ENCODE peak calls at places on chromosome X, in six cellular contexts. A is endothelial cell of umbilical vein, G is K562, J is HepG2, H is A549, L is GM12878. Y is an unnamed sample.

GRCh38 chrX:41350976-41351569 is 17.1 kb downstream of the DDX3X start:
- DNase-seq in A (peak; percentile 14), G (peak; percentile 14), J (no peak), H (no peak), L (no peak), Y (peak; percentile 25)

GRCh38 chrX:74246524-74246923 is 57.5 kb upstream of the ZCCHC13 start:
- DNase-seq in A (no peak), G (no peak), J (no peak), H (peak; percentile 27), L (no peak), Y (peak; percentile 21)

GRCh38 chrX:106726485-106727437 is at the start of gene RNF128:
- DNase-seq in A (no peak), G (no peak), J (peak; percentile 66), H (peak; percentile 24), L (no peak), Y (no peak)

GRCh38 chrX:118552501-118552900 is 56.9 kb downstream of the DOCK11 start:
- DNase-seq in A (no peak), G (no peak), J (no peak), H (peak; percentile 10), L (no peak), Y (peak; percentile 27)

GRCh38 chrX:66030505-66031317 is 9.2 kb downstream of the VSIG4 start:
- DNase-seq in A (peak; percentile 1), G (peak; percentile 82), J (peak; percentile 0), H (no peak), L (no peak), Y (peak; percentile 72)

GRCh38 chrX:63917296-63917695 is 132.3 kb upstream of the ARHGEF9 start:
- DNase-seq in A (no peak), G (no peak), J (no peak), H (no peak), L (no peak), Y (no peak)

GRCh38 chrX:23434356-23434884 is 99.8 kb downstream of the PTCHD1 start:
- DNase-seq in A (no peak), G (no peak), J (no peak), H (no peak), L (no peak), Y (no peak)

GRCh38 chrX:77917294-77917933 is 6.9 kb downstream of the ATP7A start:
- DNase-seq in A (peak; percentile 7), G (no peak), J (no peak), H (no peak), L (no peak), Y (no peak)

GRCh38 chrX:27590044-27590443 is at the start of gene DCAF8L2:
- DNase-seq in A (no peak), G (no peak), J (no peak), H (no peak), L (no peak), Y (no peak)

GRCh38 chrX:151753313-151754041 is 18.9 kb downstream of the CNGA2 start:
- DNase-seq in A (peak; percentile 49), G (peak; percentile 69), J (peak; percentile 13), H (peak; percentile 50), L (no peak), Y (peak; percentile 52)

GRCh38 chrX:103397707-103398106 is 21.4 kb downstream of the BEX3 start:
- DNase-seq in A (no peak), G (no peak), J (no peak), H (no peak), L (no peak), Y (no peak)

GRCh38 chrX:9464435-9465371 is at the start of gene TBL1X:
- DNase-seq in A (peak; percentile 32), G (peak; percentile 84), J (peak; percentile 37), H (peak; percentile 43), L (no peak), Y (peak; percentile 77)

GRCh38 chrX:151697537-151697936 is 2.3 kb downstream of the PRRG3 start:
- DNase-seq in A (no peak), G (no peak), J (no peak), H (no peak), L (no peak), Y (no peak)

GRCh38 chrX:42934020-42934701 is 156.2 kb upstream of the PPP1R2C start:
- DNase-seq in A (peak; percentile 13), G (no peak), J (no peak), H (no peak), L (peak; percentile 75), Y (peak; percentile 89)

GRCh38 chrX:28847423-28847822 is 260.2 kb downstream of the IL1RAPL1 start:
- DNase-seq in A (no peak), G (no peak), J (no peak), H (peak; percentile 1), L (no peak), Y (no peak)

GRCh38 chrX:72009731-72010130 is 99.1 kb downstream of the NHSL2 start:
- DNase-seq in A (no peak), G (no peak), J (no peak), H (no peak), L (no peak), Y (no peak)

GRCh38 chrX:9465380-9466114 is 689 bp downstream of the TBL1X start:
- DNase-seq in A (peak; percentile 6), G (peak; percentile 32), J (no peak), H (peak; percentile 12), L (no peak), Y (peak; percentile 45)

GRCh38 chrX:72255445-72255844 is 16.6 kb upstream of the ERCC6L start:
- DNase-seq in A (no peak), G (no peak), J (no peak), H (no peak), L (no peak), Y (no peak)

GRCh38 chrX:44489515-44489914 is 53.1 kb downstream of the FUNDC1 start:
- DNase-seq in A (no peak), G (no peak), J (no peak), H (no peak), L (no peak), Y (no peak)

GRCh38 chrX:42241421-42241820 is 318.1 kb upstream of the CASK start:
- DNase-seq in A (no peak), G (no peak), J (no peak), H (no peak), L (no peak), Y (no peak)

GRCh38 chrX:74420194-74421035 is 878 bp upstream of the SLC16A2 start:
- DNase-seq in A (peak; percentile 42), G (no peak), J (no peak), H (peak; percentile 60), L (no peak), Y (peak; percentile 21)

GRCh38 chrX:40146471-40147398 is 49.0 kb upstream of the BCOR start:
- DNase-seq in A (no peak), G (no peak), J (no peak), H (no peak), L (no peak), Y (peak; percentile 65)

GRCh38 chrX:40573763-40574162 is 7.0 kb upstream of the ATP6AP2 start:
- DNase-seq in A (peak; percentile 25), G (peak; percentile 69), J (peak; percentile 18), H (no peak), L (no peak), Y (peak; percentile 57)

GRCh38 chrX:40646489-40647306 is 663 bp downstream of the CXorf38 start:
- DNase-seq in A (peak; percentile 24), G (peak; percentile 54), J (no peak), H (peak; percentile 18), L (no peak), Y (peak; percentile 62)

GRCh38 chrX:41441934-41442823 is 5.0 kb upstream of the NYX start:
- DNase-seq in A (peak; percentile 53), G (peak; percentile 88), J (peak; percentile 84), H (peak; percentile 76), L (peak; percentile 68), Y (peak; percentile 94)

GRCh38 chrX:115030635-115031034 is 13.2 kb upstream of the IL13RA2 start:
- DNase-seq in A (no peak), G (no peak), J (no peak), H (no peak), L (no peak), Y (no peak)

GRCh38 chrX:39137363-39137954 is 336.2 kb downstream of the MID1IP1 start:
- DNase-seq in A (no peak), G (no peak), J (no peak), H (no peak), L (no peak), Y (no peak)

DNA sequence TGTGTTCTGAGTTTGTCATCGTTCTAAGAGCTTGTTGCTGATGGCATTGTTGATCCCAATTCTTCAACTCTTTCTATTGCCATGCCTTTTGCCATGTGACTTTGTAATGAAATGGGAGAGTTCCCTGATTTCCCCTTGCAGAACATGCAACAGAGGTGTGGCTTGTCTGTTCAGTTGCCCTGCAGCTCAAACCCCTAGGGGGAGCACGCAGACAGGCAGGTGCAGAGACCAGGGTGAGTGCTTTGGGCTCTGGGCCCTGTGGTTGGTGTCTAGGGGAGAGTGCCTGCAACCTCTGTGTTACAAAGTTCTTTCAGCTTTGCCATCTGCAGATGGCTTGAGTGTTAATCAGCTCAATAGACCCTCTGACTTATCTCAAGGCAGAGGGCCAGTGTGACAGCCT is 332.7 kb downstream of the MID1IP1 start:
- DNase-seq in A (no peak), G (peak; percentile 24), J (no peak), H (no peak), L (no peak), Y (peak; percentile 15)
- TF ChIP-seq MYC in A (no peak), G (no peak), J (no peak), H (no peak), L (no peak), Y (no peak)

DNA sequence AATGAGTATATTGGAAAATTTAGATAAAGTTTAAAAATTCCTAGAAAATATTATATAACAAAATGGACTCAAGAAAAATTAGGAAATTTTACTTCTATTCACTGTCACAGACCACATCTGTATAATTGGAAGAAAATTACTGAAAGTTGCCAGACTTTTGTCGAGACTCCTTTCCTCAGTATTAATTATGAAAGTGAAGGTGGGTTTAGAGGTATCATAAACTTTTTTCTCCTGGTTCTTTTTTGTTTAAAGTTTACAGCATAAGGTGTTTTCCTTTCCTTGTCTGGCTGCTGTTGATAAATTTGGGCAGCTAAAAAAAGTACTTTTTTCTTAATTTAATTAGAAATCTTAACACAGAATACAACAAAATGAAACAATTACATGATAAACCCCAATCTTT is 6.7 kb upstream of the TEX13D start:
- DNase-seq in A (no peak), G (no peak), J (no peak), H (no peak), L (no peak), Y (no peak)
- TF ChIP-seq MYC in A (no peak), G (no peak), J (no peak), H (no peak), L (no peak), Y (no peak)

GRCh38 chrX:135973548-135974278 is at the start of gene MMGT1:
- DNase-seq in A (peak; percentile 86), G (peak; percentile 86), J (peak; percentile 56), H (peak; percentile 71), L (peak; percentile 50), Y (peak; percentile 88)

GRCh38 chrX:135975421-135975820 is 1.6 kb upstream of the MMGT1 start:
- DNase-seq in A (no peak), G (no peak), J (no peak), H (no peak), L (no peak), Y (no peak)

GRCh38 chrX:135974279-135974856 is 580 bp upstream of the MMGT1 start:
- DNase-seq in A (peak; percentile 18), G (peak; percentile 74), J (peak; percentile 2), H (peak; percentile 41), L (no peak), Y (peak; percentile 80)

GRCh38 chrX:135981010-135981409 is 4.2 kb upstream of the SLC9A6 start:
- DNase-seq in A (no peak), G (no peak), J (no peak), H (no peak), L (no peak), Y (no peak)

GRCh38 chrX:135977611-135978010 is 3.8 kb upstream of the MMGT1 start:
- DNase-seq in A (no peak), G (no peak), J (no peak), H (peak; percentile 50), L (no peak), Y (no peak)
- TF ChIP-seq MYC in A (no peak), G (no peak), J (no peak), H (no peak), L (no peak), Y (no peak)

GRCh38 chrX:153818571-153819397 is 11.6 kb downstream of the PDZD4 start:
- DNase-seq in A (peak; percentile 23), G (peak; percentile 71), J (no peak), H (peak; percentile 57), L (no peak), Y (peak; percentile 57)
- TF ChIP-seq MYC in A (no peak), G (no peak), J (no peak), H (no peak), L (no peak), Y (no peak)

Y was measured in NB4.